ENCODE peak calls at places on chromosome 16, in six cellular contexts. C is IMR-90, A is HepG2, E is A549, Y is HCT116, I is GM12878. B is an unnamed sample.

GRCh38 chr16:47140686-47141085 is 3.1 kb downstream of the NETO2 start:
- DNase-seq in I (no peak), C (no peak), E (no peak), A (no peak), Y (no peak), B (no peak)

GRCh38 chr16:10947211-10947787 is 2.9 kb downstream of the CLEC16A start:
- DNase-seq in I (no peak), E (no peak), Y (no peak), C (no peak), A (no peak), B (no peak)

GRCh38 chr16:72264776-72265175 is 92.8 kb upstream of the PMFBP1 start:
- DNase-seq in A (no peak), E (no peak), Y (no peak), I (no peak), C (no peak), B (no peak)

GRCh38 chr16:10970065-10970464 is 25.7 kb downstream of the CLEC16A start:
- DNase-seq in Y (no peak), C (peak), A (no peak), E (no peak), I (no peak), B (no peak)

GRCh38 chr16:7150230-7150629 is 182.4 kb upstream of the RBFOX1 start:
- DNase-seq in Y (no peak), C (no peak), E (no peak), I (no peak), A (no peak), B (no peak)

GRCh38 chr16:84084570-84085270 is 32.0 kb downstream of the MBTPS1 start:
- DNase-seq in Y (peak), C (peak), I (peak), A (peak), E (peak), B (peak)

GRCh38 chr16:28205974-28206373 is 5.8 kb downstream of the XPO6 start:
- DNase-seq in C (no peak), E (no peak), A (no peak), I (no peak), Y (no peak), B (no peak)

GRCh38 chr16:57628008-57628781 is at the start of gene ADGRG1:
- DNase-seq in Y (peak), C (peak), I (no peak), E (peak), A (peak), B (peak)

GRCh38 chr16:68469728-68470460 is 21.6 kb upstream of the SMPD3 start:
- DNase-seq in A (no peak), C (no peak), E (no peak), Y (no peak), I (no peak), B (no peak)

GRCh38 chr16:48441863-48442279 is 56.7 kb upstream of the SIAH1 start:
- DNase-seq in Y (no peak), I (no peak), E (peak), C (no peak), A (peak), B (no peak)

GRCh38 chr16:85002643-85003042 is 8.7 kb downstream of the ZDHHC7 start:
- DNase-seq in I (no peak), A (no peak), E (no peak), Y (no peak), C (no peak), B (no peak)

GRCh38 chr16:85005278-85006069 is 5.9 kb downstream of the ZDHHC7 start:
- DNase-seq in Y (no peak), C (peak), E (no peak), I (no peak), A (no peak), B (no peak)

GRCh38 chr16:82091225-82091624 is 56.2 kb downstream of the HSD17B2 start:
- DNase-seq in A (no peak), E (no peak), C (peak), I (no peak), Y (no peak), B (no peak)

DNA sequence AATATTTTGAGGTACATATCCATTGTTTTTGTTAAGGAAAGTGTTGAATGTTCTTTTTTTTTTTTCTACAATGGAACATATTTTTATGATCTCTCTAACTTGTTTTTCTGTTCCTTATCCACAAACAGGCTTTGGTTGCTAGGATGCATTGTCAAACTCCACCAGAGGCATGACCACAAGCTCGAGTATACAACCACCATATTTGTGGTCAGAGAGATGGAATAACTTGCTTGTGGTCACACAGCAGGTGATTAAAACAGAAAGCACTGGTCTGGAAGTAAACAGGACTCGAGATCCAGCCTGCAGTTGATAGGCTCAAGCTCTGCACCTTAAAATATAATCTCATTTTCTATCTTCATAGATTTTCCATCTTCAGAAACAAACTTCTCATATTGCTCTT is 105.8 kb upstream of the ADAMTS18 start:
- DNase-seq in C (no peak), I (no peak), E (no peak), Y (no peak), A (no peak), B (no peak)
- TF ChIP-seq RAD21 in C (no peak), I (no peak), E (no peak), Y (no peak), A (no peak), B (no peak)

DNA sequence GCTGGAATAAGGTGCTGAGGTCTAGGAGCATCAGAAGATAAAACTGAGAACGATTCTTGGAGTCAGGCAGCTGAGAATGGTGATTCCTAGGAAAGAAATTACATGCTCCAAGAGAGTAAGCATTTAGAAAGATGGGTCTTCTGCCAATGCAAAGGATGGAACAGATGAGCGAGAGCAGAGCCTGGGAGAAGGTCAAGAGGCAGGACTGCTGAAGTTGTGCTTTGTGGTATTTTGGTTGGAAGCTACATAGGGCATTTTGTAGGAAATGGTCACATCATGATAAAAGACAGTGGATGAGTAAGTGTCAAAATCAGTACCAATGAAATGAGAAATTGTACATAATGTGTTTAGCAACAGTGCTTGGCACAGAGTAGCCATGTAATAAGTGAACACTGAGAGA is 1.4 kb upstream of the CRYM start:
- DNase-seq in E (no peak), I (no peak), Y (no peak), A (no peak), C (no peak), B (no peak)
- TF ChIP-seq RAD21 in E (no peak), I (no peak), Y (no peak), A (no peak), C (no peak), B (no peak)

GRCh38 chr16:2470603-2471015 is 488 bp upstream of the NTN3 start:
- DNase-seq in A (no peak), Y (no peak), E (no peak), C (no peak), I (no peak), B (no peak)
- TF ChIP-seq RAD21 in A (no peak), Y (no peak), E (no peak), C (no peak), I (no peak), B (no peak)

DNA sequence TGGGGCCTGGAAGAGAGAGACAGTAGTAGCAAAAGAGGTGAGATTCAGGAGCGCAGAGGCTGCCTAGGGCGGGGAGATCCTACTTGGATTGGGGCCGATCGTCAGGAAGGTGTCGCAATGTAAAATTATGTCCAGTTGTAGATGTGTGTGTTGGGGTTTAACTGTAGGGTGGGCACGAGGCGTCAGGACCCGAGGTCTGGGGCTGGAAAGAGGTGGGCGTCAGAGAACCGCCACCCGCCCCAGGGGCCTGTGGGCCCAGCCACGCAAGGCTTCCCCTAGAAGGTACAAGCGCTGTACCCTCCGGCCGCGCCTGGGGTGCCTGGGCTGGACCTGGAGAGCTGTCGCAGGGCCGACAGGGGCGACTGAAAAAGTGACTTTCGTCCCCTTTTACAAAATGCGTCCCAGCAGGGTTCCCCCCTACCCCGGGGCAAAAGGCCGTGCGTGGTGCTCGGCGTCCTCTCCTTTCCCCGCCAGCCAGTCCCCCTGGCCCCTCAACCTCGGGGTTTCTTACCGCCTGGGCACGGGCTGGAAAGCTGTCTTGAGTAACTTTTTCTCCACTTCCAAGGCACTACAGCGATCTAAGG is 2.8 kb downstream of the IRX3 start:
- DNase-seq in A (no peak), C (no peak), E (no peak), Y (no peak), I (no peak), B (peak)
- TF ChIP-seq RAD21 in A (no peak), C (no peak), E (no peak), Y (no peak), I (no peak), B (no peak)

GRCh38 chr16:87733190-87733589 is 32.6 kb downstream of the KLHDC4 start:
- DNase-seq in I (no peak), Y (no peak), A (no peak), E (no peak), C (no peak), B (no peak)

GRCh38 chr16:87734644-87735043 is 31.1 kb downstream of the KLHDC4 start:
- DNase-seq in A (no peak), Y (no peak), I (no peak), C (no peak), E (no peak), B (no peak)

GRCh38 chr16:87735270-87736002 is 30.4 kb downstream of the KLHDC4 start:
- DNase-seq in Y (no peak), I (no peak), C (no peak), A (no peak), E (no peak), B (no peak)

GRCh38 chr16:87739801-87740200 is 26.0 kb downstream of the KLHDC4 start:
- DNase-seq in E (no peak), Y (no peak), A (no peak), C (no peak), I (no peak), B (no peak)

GRCh38 chr16:87736003-87736382 is 29.8 kb downstream of the KLHDC4 start:
- DNase-seq in I (no peak), C (no peak), A (no peak), Y (no peak), E (no peak), B (no peak)
- TF ChIP-seq RAD21 in I (no peak), C (no peak), A (no peak), Y (no peak), E (no peak), B (no peak)

GRCh38 chr16:12868788-12869187 is 32.6 kb upstream of the SHISA9 start:
- DNase-seq in I (no peak), C (no peak), Y (no peak), A (no peak), E (no peak), B (no peak)
- TF ChIP-seq RAD21 in I (no peak), C (no peak), Y (no peak), A (no peak), E (no peak), B (no peak)

GRCh38 chr16:51418258-51418657 is 267.2 kb upstream of the SALL1 start:
- DNase-seq in I (no peak), A (no peak), E (no peak), C (no peak), Y (no peak), B (no peak)
- TF ChIP-seq RAD21 in I (no peak), A (no peak), E (no peak), C (no peak), Y (no peak), B (no peak)

DNA sequence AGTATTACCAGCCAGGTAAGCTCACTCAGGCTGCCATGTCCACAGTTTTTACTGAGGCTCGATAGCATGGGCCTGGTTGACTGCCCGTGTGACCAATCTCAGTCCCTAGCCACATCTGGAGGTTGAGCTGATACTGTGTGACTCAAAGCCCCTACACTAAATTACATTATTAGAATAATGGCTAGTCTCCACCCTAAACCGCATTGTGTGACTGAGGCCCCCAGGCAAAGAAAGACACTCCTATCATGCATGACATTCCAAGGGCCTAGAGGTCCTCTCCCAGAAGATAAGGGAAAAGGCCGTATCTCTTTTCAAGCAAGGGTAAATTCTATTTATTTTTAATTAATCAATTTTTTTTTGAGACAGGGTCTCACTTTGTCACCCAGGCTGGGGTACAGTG is 505.3 kb downstream of the HAPSTR1 start:
- DNase-seq in C (no peak), E (no peak), A (no peak), I (no peak), Y (no peak), B (no peak)
- TF ChIP-seq RAD21 in C (no peak), E (no peak), A (no peak), I (no peak), Y (no peak), B (no peak)

DNA sequence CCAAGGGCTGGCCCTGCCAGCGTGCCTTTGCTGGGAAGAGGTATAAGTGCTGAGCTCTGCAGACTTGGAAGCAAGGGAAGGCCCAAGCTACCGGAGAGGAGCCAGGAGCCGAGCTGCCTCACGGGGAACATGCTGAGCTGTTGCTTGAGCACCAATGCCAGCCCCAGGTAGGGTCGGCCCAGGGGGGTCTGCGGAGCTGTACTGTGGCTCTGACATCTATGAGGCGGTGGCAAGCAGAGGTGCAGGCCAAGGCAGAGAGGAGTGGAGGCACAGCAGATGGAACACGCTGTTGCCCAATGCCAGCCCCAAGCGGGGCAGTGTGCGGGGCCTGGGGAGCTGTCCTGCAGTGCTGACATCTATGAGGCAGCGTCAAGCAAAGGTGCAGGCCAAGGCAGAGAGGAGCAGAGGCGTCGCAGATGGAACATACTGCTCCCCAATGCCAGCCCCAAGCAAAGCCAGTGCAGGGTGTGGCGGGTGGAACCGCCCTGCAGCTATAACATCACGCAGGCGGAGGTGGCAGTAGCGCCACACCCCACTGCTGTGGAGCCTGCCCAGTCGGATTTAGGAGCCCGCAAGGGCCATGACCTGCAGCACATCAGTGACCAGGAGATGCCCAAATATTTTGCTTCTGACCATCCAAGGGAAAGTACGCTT is 10.0 kb downstream of the GGA2 start:
- DNase-seq in A (no peak), E (no peak), C (no peak), Y (no peak), I (no peak), B (no peak)
- TF ChIP-seq RAD21 in A (no peak), E (no peak), C (no peak), Y (no peak), I (no peak), B (no peak)

B was measured in H1.